ENCODE peak calls at places on chromosomes 2 and 18, in five cellular contexts. W is K562, D is GM23338, E is SK-N-SH, K is neural progenitor cell. P is an unnamed sample.

GRCh38 chr2:235988271-235989015 is 179.7 kb downstream of the GBX2 start:
- DNase-seq in W (no peak), D (no peak), E (no peak), K (no peak), P (no peak)

GRCh38 chr18:37578182-37578678 is 12.6 kb upstream of the CELF4 start:
- DNase-seq in W (no peak), D (no peak), E (no peak), K (no peak), P (no peak)

GRCh38 chr18:227374-227773 is 40.5 kb downstream of the THOC1 start:
- DNase-seq in W (no peak), D (no peak), E (no peak), K (no peak), P (no peak)

GRCh38 chr2:198731842-198732421 is 725.8 kb downstream of the SATB2 start:
- DNase-seq in W (no peak), D (no peak), E (no peak), K (no peak), P (no peak)

GRCh38 chr18:8957731-8958130 is 144.8 kb upstream of the NDUFV2 start:
- DNase-seq in W (no peak), D (no peak), E (no peak), K (no peak), P (no peak)

GRCh38 chr18:46622999-46623398 is 34.0 kb downstream of the LOXHD1 start:
- DNase-seq in W (no peak), D (no peak), E (peak; percentile 27), K (no peak), P (no peak)

GRCh38 chr2:235740821-235741220 is 247.0 kb downstream of the AGAP1 start:
- DNase-seq in W (peak; percentile 26), D (peak; percentile 84), E (peak; percentile 61), K (peak; percentile 62), P (no peak)

GRCh38 chr2:201432551-201433388 is 18.5 kb downstream of the TRAK2 start:
- DNase-seq in W (peak; percentile 19), D (peak; percentile 28), E (peak; percentile 80), K (no peak), P (no peak)

GRCh38 chr2:220569380-220569779 is 942.0 kb downstream of the SLC4A3 start:
- DNase-seq in W (no peak), D (no peak), E (no peak), K (no peak), P (no peak)

GRCh38 chr18:23337599-23338444 is 115.3 kb upstream of the RIOK3 start:
- DNase-seq in W (no peak), D (peak; percentile 75), E (peak; percentile 58), K (peak; percentile 42), P (peak; percentile 44)

DNA sequence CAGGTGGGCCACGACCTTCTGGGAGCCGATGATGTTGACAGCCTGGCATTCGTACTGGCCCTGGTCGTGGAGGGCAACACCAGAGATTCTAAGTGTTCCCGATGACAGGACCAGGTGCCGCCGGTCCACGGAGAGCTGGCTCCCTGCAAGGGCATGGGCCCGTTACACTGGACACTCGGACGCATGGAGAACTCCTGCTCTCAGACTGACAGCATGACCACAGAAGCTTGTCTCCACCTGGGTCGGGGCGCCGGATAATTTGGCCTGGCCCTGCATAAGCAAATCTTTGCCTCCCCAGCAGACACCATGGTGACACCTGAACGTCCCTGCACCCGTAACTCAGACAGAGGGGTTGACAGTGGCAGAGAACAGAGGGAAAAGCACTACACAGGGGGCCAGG is 80.7 kb downstream of the PXDN start:
- DNase-seq in W (no peak), D (no peak), E (no peak), K (no peak), P (no peak)
- H2AFZ ChIP-seq in W (no peak overlapping the region), D (no peak overlapping the region), E (no peak overlapping the region), K (no peak overlapping the region), P (no peak overlapping the region)

DNA sequence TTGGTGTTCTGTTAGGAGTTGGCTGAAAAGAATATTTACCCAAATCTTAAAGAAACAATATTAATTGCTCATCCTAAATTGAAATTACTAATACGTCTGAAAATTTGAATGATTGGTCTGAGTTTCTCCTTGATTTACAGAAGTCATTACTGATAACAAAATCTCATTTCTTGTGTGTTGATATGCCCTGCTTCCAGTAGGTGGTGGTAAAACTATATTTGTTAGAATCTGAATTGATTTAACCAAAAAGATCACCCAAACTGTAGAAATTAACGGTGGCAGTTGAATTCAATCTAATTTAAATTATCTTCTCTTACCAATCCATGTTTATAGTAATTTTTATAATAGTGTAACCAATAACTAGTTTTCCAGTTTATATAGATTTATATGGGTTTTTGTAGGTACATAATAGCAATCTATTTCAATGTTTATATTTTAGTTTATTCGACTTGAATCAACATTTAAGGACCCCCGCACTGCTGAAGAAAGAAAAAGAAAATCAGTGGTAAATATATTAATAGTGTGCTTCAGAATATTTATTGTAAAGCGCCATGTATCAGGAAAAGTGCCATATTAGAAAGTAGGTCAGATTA is 38.3 kb downstream of the PAPOLG start:
- DNase-seq in W (peak; percentile 26), D (peak; percentile 42), E (peak; percentile 48), K (no peak), P (no peak)
- TF ChIP-seq CTCF in W (peak; percentile 23), D (peak; percentile 62), E (peak; percentile 70), K (peak; percentile 59), P (peak; percentile 79)

GRCh38 chr2:143930891-143931290 is 589.0 kb downstream of the ZEB2 start:
- DNase-seq in W (no peak), D (no peak), E (no peak), K (no peak), P (no peak)

GRCh38 chr2:143937563-143938346 is 582.2 kb downstream of the ZEB2 start:
- DNase-seq in W (no peak), D (peak; percentile 48), E (peak; percentile 64), K (no peak), P (no peak)

GRCh38 chr2:143936758-143937562 is 583.0 kb downstream of the ZEB2 start:
- DNase-seq in W (no peak), D (peak; percentile 81), E (peak; percentile 85), K (peak; percentile 86), P (no peak)

GRCh38 chr2:143934170-143934912 is 585.6 kb downstream of the ZEB2 start:
- DNase-seq in W (no peak), D (peak; percentile 52), E (no peak), K (peak; percentile 41), P (no peak)

DNA sequence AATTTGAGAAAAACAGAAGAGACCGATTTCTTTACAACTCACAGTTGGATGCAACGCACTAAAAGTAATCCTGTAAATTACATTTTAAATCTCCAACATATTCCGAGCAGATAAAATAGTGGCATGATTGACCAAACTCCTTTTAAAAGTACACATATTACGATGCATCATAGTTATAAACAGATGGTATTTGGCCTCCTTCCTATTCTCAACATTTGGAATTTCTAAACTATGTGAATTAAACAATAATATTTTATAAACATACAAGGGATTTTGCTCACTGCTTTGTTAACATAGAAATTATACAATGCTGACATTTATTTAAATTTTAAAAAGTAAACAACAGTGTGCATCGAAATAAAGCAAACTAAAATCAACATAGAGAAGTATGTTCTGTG is 585.0 kb downstream of the ZEB2 start:
- DNase-seq in W (no peak), D (no peak), E (no peak), K (no peak), P (no peak)
- H2AFZ ChIP-seq in W (peak overlapping the region; percentile 5), D (no peak overlapping the region), E (no peak overlapping the region), K (no peak overlapping the region), P (no peak overlapping the region)

DNA sequence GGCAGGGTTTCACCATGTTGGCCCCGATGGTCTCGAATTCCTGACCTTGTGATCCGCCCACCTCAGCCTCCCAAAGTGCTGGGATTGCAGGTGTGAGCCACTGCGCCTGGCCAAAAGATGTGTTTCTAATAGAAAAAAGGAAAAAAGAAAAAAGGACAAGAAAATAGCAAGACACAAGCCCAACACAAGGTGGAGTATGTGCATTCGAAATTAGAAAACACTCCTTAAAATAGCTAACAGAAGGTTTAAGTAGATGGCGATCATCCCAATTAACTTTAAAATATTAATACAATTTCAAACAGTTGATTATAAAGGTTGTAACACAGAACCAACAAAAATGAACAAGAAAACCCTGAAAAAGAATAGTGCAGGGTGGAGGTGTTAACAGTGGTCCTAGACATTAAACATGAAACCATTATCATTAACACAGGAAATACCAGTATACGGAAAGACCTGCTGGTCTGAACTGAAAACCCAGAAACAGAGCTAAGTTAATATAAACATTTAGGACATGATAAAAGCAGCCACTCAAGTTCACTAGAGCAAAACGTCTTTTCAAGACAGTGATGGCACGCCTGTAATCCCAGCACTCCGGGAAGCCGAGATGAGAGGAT is 57.9 kb downstream of the HDLBP start:
- DNase-seq in W (no peak), D (no peak), E (no peak), K (no peak), P (no peak)
- TF ChIP-seq CTCF in W (no peak), D (no peak), E (no peak), K (no peak), P (no peak)

GRCh38 chr18:3671181-3671580 is 221.2 kb downstream of the TGIF1 start:
- DNase-seq in W (no peak), D (no peak), E (no peak), K (no peak), P (no peak)
- H2AFZ ChIP-seq in W (no peak overlapping the region), D (no peak overlapping the region), E (no peak overlapping the region), K (no peak overlapping the region), P (peak overlapping the region; percentile 18)

GRCh38 chr2:69272803-69273471 is 114.1 kb downstream of the GFPT1 start:
- DNase-seq in W (no peak), D (peak; percentile 39), E (no peak), K (peak; percentile 22), P (no peak)
- TF ChIP-seq CTCF in W (peak; percentile 20), D (peak; percentile 22), E (no peak), K (peak; percentile 18), P (no peak)

DNA sequence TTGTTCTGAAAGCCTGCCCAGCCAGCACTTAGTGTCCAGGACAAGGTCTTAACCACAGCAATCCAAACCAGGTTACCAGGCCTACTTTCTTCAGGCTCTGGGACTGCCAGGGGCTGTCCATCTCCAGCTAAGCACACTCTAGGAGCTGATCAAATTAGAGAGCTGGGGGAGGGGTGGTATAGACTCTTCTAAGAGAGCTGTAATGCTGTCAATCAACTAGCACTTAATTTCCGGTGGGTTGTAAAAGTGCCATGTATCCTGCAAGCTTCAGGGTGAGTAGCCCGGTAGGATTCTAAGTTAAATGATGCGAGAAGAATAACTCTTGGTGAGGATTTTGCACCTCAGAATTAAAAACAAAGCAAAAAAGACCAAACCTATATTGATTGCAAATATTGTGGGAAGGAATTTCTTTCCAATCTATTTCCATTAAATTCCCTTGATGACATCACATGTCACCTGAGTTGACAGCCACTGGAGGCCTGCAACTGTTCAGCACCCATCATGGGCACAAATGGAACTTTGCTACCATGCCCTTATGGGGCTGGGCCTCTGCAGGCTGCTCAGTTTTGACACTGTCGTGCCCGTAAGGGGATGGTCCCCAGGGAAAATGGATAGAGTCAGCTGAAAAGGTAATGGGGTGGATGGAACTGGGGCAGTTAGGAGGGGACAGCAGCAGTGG is 8.7 kb upstream of the COX7A2L start:
- DNase-seq in W (no peak), D (no peak), E (no peak), K (peak; percentile 25), P (no peak)
- H2AFZ ChIP-seq in W (no peak overlapping the region), D (no peak overlapping the region), E (no peak overlapping the region), K (peak overlapping the region; percentile 12), P (no peak overlapping the region)